ENCODE peak calls at places on chromosomes 16 and 17, in seven cellular contexts. L is AG10803; R is CD8-positive, alpha-beta T cell; V is left ventricle myocardium inferior; J is fibroblast of pulmonary artery; M is A549; S is uterus. C is an unnamed sample.

GRCh38 chr17:82370471-82371332 is 863 bp upstream of the UTS2R start:
- DNase-seq in L (no peak), R (peak; percentile 11), V (no peak), J (no peak), M (no peak), S (no peak), C (no peak)

GRCh38 chr16:31079342-31079944 is 5.2 kb downstream of the ZNF646 start:
- DNase-seq in L (no peak), R (no peak), V (no peak), J (no peak), M (no peak), S (no peak), C (no peak)

GRCh38 chr17:62696726-62697490 is 69.4 kb downstream of the MRC2 start:
- DNase-seq in L (peak; percentile 44), R (no peak), V (no peak), J (no peak), M (no peak), S (no peak), C (no peak)

GRCh38 chr16:53581784-53582183 is 78.8 kb upstream of the AKTIP start:
- DNase-seq in L (no peak), R (no peak), V (no peak), J (no peak), M (no peak), S (no peak), C (no peak)

GRCh38 chr17:18025596-18026407 is 13.2 kb downstream of the ATPAF2 start:
- DNase-seq in L (peak; percentile 66), R (no peak), V (no peak), J (peak; percentile 59), M (no peak), S (no peak), C (no peak)

GRCh38 chr16:66703359-66704215 is 7.0 kb upstream of the CMTM4 start:
- DNase-seq in L (peak; percentile 19), R (no peak), V (no peak), J (peak; percentile 13), M (no peak), S (no peak), C (no peak)

GRCh38 chr17:28807925-28808641 is 34.5 kb downstream of the FAM222B start:
- DNase-seq in L (peak; percentile 91), R (no peak), V (no peak), J (peak; percentile 86), M (peak; percentile 78), S (peak; percentile 38), C (peak; percentile 57)

GRCh38 chr16:29658693-29659092 is 4.4 kb upstream of the SPN start:
- DNase-seq in L (no peak), R (no peak), V (no peak), J (no peak), M (no peak), S (no peak), C (no peak)

GRCh38 chr17:41008811-41009210 is at the start of gene KRTAP3-1:
- DNase-seq in L (no peak), R (no peak), V (no peak), J (no peak), M (no peak), S (no peak), C (no peak)

GRCh38 chr16:25212636-25213035 is 4.1 kb upstream of the AQP8 start:
- DNase-seq in L (no peak), R (no peak), V (no peak), J (no peak), M (no peak), S (no peak), C (no peak)

GRCh38 chr16:27579086-27579980 is 29.4 kb downstream of the KATNIP start:
- DNase-seq in L (peak; percentile 59), R (no peak), V (no peak), J (peak; percentile 24), M (no peak), S (no peak), C (no peak)

GRCh38 chr17:13024033-13024432 is 6.2 kb upstream of the ELAC2 start:
- DNase-seq in L (no peak), R (no peak), V (no peak), J (no peak), M (peak; percentile 30), S (no peak), C (no peak)

GRCh38 chr16:58010886-58011285 is 9.7 kb downstream of the USB1 start:
- DNase-seq in L (no peak), R (no peak), V (no peak), J (no peak), M (no peak), S (no peak), C (no peak)

DNA sequence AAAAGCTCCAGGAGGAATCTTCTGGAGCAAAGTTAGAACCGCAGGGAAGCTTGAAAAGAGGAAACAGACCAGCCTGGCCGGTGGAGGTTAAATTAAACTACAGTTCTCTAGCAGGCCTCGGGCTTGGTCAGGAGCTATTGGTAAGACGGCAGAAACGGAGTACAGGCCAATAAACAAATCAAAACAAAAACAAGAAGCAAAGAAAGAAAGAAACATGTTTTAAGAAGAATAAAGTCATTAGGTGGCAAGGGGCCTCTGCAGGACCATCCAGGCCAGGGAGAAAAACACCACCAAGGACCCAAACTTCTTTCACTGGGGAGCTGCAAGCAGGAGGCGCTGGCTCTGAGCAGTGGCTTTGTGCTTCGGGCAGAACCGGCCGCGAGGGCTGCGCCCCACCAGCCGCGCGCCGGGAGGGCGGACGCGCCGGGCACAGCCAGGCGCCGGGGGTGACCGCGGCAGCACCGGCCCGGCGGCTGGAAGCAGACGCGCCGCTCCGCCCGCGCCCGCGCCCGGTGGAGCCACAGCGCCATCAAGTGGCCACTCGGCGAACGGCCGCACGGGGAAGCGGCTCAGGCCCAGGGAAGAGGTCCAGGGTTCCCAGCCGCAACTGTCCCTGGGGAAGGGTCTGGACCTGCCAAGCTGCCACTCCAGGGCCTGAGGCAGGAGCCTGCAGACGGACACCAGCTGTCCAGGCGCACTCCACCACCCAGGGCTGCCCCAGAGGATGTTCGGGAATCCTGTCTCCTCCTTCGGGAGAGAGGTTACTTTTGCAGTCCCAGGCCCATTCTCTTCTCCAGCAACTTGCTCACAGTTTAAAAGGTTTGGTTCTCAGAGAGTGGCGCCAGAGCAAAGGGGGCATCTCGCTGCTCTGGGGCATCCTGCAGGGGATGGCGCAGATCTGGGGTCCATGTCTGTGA is 419.4 kb downstream of the SOX9 start:
- DNase-seq in L (peak; percentile 62), R (peak; percentile 49), V (peak; percentile 68), J (peak; percentile 67), M (peak; percentile 79), S (no peak), C (no peak)
- H3K4me3 ChIP-seq in L (peak overlapping the region; percentile 47), R (no peak overlapping the region), V (peak overlapping the region; percentile 45), J (peak overlapping the region; percentile 17), M (peak overlapping the region; percentile 22), S (no peak overlapping the region), C (peak overlapping the region; percentile 20)

DNA sequence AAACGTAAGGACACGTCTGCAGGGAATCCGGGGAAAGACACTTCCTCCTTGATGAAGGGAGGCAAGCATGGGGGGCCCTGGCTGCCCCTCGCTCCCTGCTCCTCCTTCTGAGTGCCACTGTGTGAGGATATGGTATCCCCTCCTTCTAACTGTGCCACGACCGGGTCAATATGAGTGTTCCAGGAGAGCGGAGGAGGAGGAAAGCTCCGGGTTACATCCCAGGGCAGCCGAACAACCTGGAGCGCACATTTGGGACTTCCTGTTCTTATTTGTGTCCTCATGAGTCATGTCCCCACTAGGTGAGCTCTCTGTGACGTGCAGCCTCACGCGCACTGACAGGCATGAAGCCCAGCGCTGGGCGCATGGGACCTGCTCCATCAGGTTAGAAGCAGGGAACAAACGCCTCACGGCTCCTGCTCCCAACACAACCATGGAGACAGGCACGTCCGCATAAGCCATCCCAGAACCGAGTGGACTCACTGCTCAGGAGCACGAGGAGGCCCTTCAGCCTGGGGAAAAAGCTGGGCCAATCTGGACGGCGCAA is 92.9 kb upstream of the DNAH17 start:
- DNase-seq in L (no peak), R (no peak), V (no peak), J (no peak), M (no peak), S (no peak), C (no peak)
- TF ChIP-seq CTCF in L (no peak), R (no peak), V (no peak), J (no peak), M (no peak), S (no peak), C (no peak)

DNA sequence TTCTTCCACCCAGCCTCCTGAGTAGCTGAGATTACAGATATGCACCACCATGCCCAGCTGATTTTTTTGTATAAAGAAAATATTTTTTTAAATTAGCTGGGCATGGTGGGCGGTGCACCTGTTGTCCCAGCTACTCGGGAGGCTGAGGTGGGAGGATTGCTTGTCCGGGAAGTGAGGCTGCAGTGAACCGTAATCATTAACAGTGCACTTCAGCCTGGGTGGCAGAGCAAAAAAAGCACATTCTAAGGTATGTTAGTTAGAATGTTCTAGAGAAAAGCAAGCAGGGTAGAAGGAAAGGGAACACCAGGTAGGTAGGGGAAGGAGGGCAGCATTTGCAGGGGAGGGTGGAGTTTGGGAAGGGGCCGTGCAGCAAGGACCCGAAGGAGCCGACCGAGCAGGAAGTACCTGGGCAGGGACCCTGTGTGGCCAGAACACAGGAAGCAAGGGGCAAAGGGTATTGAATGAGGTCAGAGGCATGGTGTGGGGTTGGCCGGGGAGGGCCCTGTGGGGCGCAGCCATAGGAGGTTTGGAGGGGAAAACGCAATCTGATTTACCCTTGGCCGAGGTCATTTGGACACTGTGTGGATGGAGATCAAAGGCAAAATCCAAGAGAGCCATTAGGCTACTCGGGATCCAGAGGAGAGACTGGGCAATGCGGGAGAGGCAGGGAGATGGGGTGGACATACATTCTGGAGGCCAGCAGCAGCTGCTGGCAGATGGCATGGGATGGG is 2.3 kb downstream of the C17orf99 start:
- DNase-seq in L (no peak), R (no peak), V (no peak), J (no peak), M (no peak), S (no peak), C (no peak)
- H3K4me3 ChIP-seq in L (no peak overlapping the region), R (no peak overlapping the region), V (no peak overlapping the region), J (no peak overlapping the region), M (no peak overlapping the region), S (no peak overlapping the region), C (no peak overlapping the region)

GRCh38 chr16:2486645-2487516 is 12.0 kb downstream of the TBC1D24 start:
- DNase-seq in L (no peak), R (peak; percentile 79), V (peak; percentile 56), J (no peak), M (no peak), S (no peak), C (no peak)
- TF ChIP-seq CTCF in L (no peak), R (peak; percentile 77), V (peak; percentile 52), J (no peak), M (no peak), S (no peak), C (peak; percentile 10)

DNA sequence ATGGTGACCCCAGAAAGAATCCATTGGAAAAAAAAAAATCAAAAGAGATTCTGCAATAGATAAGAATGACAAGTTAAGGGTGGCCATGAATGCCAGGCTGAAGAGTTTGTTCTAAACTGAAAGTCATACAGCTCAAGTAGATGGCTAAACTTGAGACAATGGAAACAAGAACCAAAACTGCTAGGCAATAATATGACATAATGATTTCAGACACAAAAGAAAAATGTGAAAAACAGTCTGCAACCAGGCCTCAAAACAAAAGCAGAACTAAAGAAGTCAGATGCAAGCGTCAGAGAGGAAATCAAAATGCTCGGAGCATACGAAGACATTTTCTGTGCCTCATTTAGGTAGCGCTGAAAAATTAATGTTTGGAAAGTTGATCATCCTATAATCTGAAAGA is 54.4 kb upstream of the YPEL2 start:
- DNase-seq in L (no peak), R (no peak), V (no peak), J (no peak), M (no peak), S (no peak), C (no peak)
- H3K4me3 ChIP-seq in L (no peak overlapping the region), R (no peak overlapping the region), V (no peak overlapping the region), J (no peak overlapping the region), M (no peak overlapping the region), S (no peak overlapping the region), C (no peak overlapping the region)